ENCODE peak calls at places on chromosome 5, in four cellular contexts. Y is stomach; X is Karpas-422; O is CD4-positive, CD25-positive, alpha-beta regulatory T cell. H is an unnamed sample.
A peak's percentile ranks its signal among the peaks of the same experiment; 100 is the strongest.

GRCh38 chr5:64691333-64691732 is 1.0 kb downstream of the SHISAL2B start:
- DNase-seq in O (no peak), Y (no peak), X (no peak), H (no peak)

GRCh38 chr5:57482671-57483106 is at the start of gene ACTBL2:
- DNase-seq in Y (no peak), O (no peak), X (no peak), H (no peak)

GRCh38 chr5:140221697-140222223 is 46.8 kb downstream of the CYSTM1 start:
- DNase-seq in O (peak; percentile 26), X (no peak), Y (no peak), H (no peak)

GRCh38 chr5:175847503-175847902 is 23.9 kb upstream of the CPLX2 start:
- DNase-seq in O (no peak), X (peak; percentile 67), Y (no peak), H (no peak)

GRCh38 chr5:178797546-178798105 is 62.1 kb upstream of the ZNF354B start:
- DNase-seq in Y (no peak), X (no peak), O (no peak), H (no peak)

GRCh38 chr5:165448773-165449172 is 1943.4 kb downstream of the MAT2B start:
- DNase-seq in X (no peak), O (no peak), Y (no peak), H (no peak)

GRCh38 chr5:68554566-68555279 is 339.2 kb downstream of the PIK3R1 start:
- DNase-seq in X (no peak), Y (peak; percentile 57), O (no peak), H (no peak)

GRCh38 chr5:68875351-68875750 is 218.5 kb upstream of the SLC30A5 start:
- DNase-seq in O (peak; percentile 12), X (no peak), Y (no peak), H (no peak)

GRCh38 chr5:41212935-41213334 is 397 bp downstream of the C6 start:
- DNase-seq in X (no peak), O (no peak), Y (no peak), H (no peak)

GRCh38 chr5:87095787-87096186 is 171.9 kb upstream of the RASA1 start:
- DNase-seq in Y (no peak), X (no peak), O (no peak), H (no peak)

GRCh38 chr5:154686490-154686889 is 68.7 kb upstream of the LARP1 start:
- DNase-seq in X (no peak), Y (no peak), O (no peak), H (no peak)

GRCh38 chr5:110441035-110441434 is 285.4 kb downstream of the TMEM232 start:
- DNase-seq in Y (no peak), X (peak; percentile 71), O (peak; percentile 10), H (no peak)

GRCh38 chr5:141172381-141173204 is at the start of gene PCDHB7:
- DNase-seq in Y (no peak), X (peak; percentile 80), O (peak; percentile 17), H (peak; percentile 3)

GRCh38 chr5:107388111-107388861 is 282.5 kb downstream of the EFNA5 start:
- DNase-seq in X (no peak), Y (no peak), O (peak; percentile 38), H (no peak)

GRCh38 chr5:158175664-158176507 is 316.9 kb upstream of the CLINT1 start:
- DNase-seq in Y (peak; percentile 48), O (no peak), X (no peak), H (no peak)

GRCh38 chr5:127536687-127537086 is 19.2 kb downstream of the PRRC1 start:
- DNase-seq in O (peak; percentile 18), X (peak; percentile 51), Y (no peak), H (no peak)
- H3K36me3 ChIP-seq in O (peaks cover 76% of the 10 kb centered on the region), X (peaks cover 71% of the 10 kb centered on the region), Y (peaks cover 39% of the 10 kb centered on the region), H (peaks cover 60% of the 10 kb centered on the region)

DNA sequence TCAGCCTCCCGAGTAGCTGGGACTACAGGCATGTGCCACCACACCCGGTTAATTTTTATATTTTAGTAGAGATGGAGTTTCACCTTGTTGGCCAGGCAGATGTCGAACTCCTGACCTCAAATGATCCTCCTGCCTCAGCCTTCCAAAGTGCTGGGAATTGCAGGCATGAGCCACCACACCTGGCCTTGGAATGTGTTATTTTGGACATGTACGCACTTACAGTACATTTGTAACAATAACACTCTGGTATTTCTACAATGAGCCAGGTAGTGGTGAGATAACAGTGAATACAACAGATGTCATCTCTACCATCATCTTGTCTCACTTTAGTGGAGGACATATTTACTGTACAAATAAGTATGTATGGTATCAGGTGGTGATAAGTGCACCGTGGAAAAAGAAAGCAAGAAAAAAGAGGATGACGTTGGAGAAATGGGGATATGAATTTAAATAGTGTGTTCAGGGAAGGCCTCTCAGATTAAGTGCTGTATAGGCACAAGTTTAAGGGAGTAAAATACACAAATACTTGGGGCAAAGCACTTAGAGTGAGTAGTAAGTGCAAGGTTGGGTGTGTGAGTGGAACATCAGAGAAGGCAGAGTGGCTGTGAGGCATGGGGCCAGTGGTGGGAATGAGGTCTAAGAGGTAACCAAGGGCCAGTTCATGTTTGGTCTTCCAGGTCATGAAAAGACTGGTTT is 100.1 kb downstream of the CDC42SE2 start:
- DNase-seq in X (no peak), O (no peak), Y (no peak), H (no peak)
- H3K4me1 ChIP-seq in X (no peaks in the 10 kb centered on the region), O (peaks cover 48% of the 10 kb centered on the region), Y (no peaks in the 10 kb centered on the region), H (peaks cover 26% of the 10 kb centered on the region)

GRCh38 chr5:160188151-160188967 is 40.9 kb upstream of the FABP6 start:
- DNase-seq in O (peak; percentile 18), Y (peak; percentile 68), X (no peak), H (no peak)
- H3K27ac ChIP-seq in O (no peak overlapping the region), Y (peak overlapping the region; percentile 83), X (no peak overlapping the region), H (no peak overlapping the region)

GRCh38 chr5:75601567-75601966 is 9.7 kb upstream of the ANKDD1B start:
- DNase-seq in X (no peak), O (no peak), Y (no peak), H (no peak)
- H3K36me3 ChIP-seq in X (peaks cover 4% of the 10 kb centered on the region), O (peaks cover 14% of the 10 kb centered on the region), Y (no peaks in the 10 kb centered on the region), H (peaks cover 5% of the 10 kb centered on the region)

H was measured in effector memory CD4-positive, alpha-beta T cell.